ENCODE peak calls at places on chromosomes 13 and 19, in six cellular contexts. Q is pancreas; T is spleen; U is CD8-positive, alpha-beta memory T cell; S is fibroblast of lung; G is K562. V is an unnamed sample.
A peak's percentile ranks its signal among the peaks of the same experiment; 100 is the strongest.

GRCh38 chr13:111480976-111481375 is 160.5 kb downstream of the TEX29 start:
- DNase-seq in Q (peak; percentile 8), T (no peak), U (no peak), S (no peak), G (no peak), V (peak; percentile 43)

GRCh38 chr13:22839554-22840286 is 341.1 kb upstream of the SGCG start:
- DNase-seq in Q (no peak), T (no peak), U (no peak), S (no peak), G (peak; percentile 9), V (no peak)

GRCh38 chr13:33279414-33279813 is 6.1 kb downstream of the STARD13 start:
- DNase-seq in Q (no peak), T (no peak), U (no peak), S (no peak), G (no peak), V (no peak)

GRCh38 chr13:78102121-78102677 is 183.6 kb upstream of the EDNRB start:
- DNase-seq in Q (peak; percentile 11), T (no peak), U (no peak), S (peak; percentile 93), G (no peak), V (no peak)

GRCh38 chr13:42680748-42681147 is 100.6 kb upstream of the FAM216B start:
- DNase-seq in Q (no peak), T (no peak), U (no peak), S (no peak), G (no peak), V (no peak)

GRCh38 chr19:30219682-30220081 is 152.5 kb upstream of the ZNF536 start:
- DNase-seq in Q (no peak), T (no peak), U (no peak), S (no peak), G (no peak), V (no peak)

GRCh38 chr19:45615795-45616708 is 14.0 kb upstream of the GPR4 start:
- DNase-seq in Q (peak; percentile 96), T (peak; percentile 85), U (peak; percentile 69), S (peak; percentile 80), G (peak; percentile 98), V (peak; percentile 83)

GRCh38 chr13:62482351-62482750 is 1066.7 kb upstream of the PCDH20 start:
- DNase-seq in Q (no peak), T (no peak), U (no peak), S (no peak), G (no peak), V (no peak)

GRCh38 chr13:112562254-112562653 is 25.7 kb downstream of the TUBGCP3 start:
- DNase-seq in Q (no peak), T (no peak), U (no peak), S (no peak), G (no peak), V (no peak)

GRCh38 chr13:75331792-75332349 is 150.1 kb downstream of the TBC1D4 start:
- DNase-seq in Q (no peak), T (no peak), U (no peak), S (no peak), G (no peak), V (no peak)

GRCh38 chr19:3821857-3822364 is 35.7 kb upstream of the MATK start:
- DNase-seq in Q (peak; percentile 65), T (peak; percentile 96), U (peak; percentile 84), S (peak; percentile 17), G (peak; percentile 91), V (peak; percentile 90)

GRCh38 chr13:33116321-33117010 is 100.2 kb downstream of the KL start:
- DNase-seq in Q (no peak), T (no peak), U (no peak), S (no peak), G (no peak), V (no peak)

GRCh38 chr13:45082964-45083363 is 37.3 kb upstream of the GTF2F2 start:
- DNase-seq in Q (no peak), T (no peak), U (no peak), S (peak; percentile 66), G (no peak), V (no peak)

GRCh38 chr13:104011505-104012270 is 945.5 kb upstream of the SLC10A2 start:
- DNase-seq in Q (peak; percentile 21), T (no peak), U (no peak), S (no peak), G (no peak), V (no peak)

GRCh38 chr19:16457195-16457953 is 14.4 kb downstream of the EPS15L1 start:
- DNase-seq in Q (no peak), T (no peak), U (no peak), S (peak; percentile 56), G (peak; percentile 57), V (no peak)

GRCh38 chr13:43307921-43308433 is 284.6 kb downstream of the DNAJC15 start:
- DNase-seq in Q (peak; percentile 70), T (no peak), U (no peak), S (peak; percentile 86), G (no peak), V (peak; percentile 87)

GRCh38 chr13:46555722-46556121 is 2.8 kb downstream of the LRCH1 start:
- DNase-seq in Q (no peak), T (no peak), U (no peak), S (no peak), G (no peak), V (no peak)

GRCh38 chr19:8616861-8617260 is 6.3 kb upstream of the ADAMTS10 start:
- DNase-seq in Q (no peak), T (no peak), U (no peak), S (no peak), G (no peak), V (no peak)

GRCh38 chr19:16660763-16661479 is at the start of gene TMEM38A:
- DNase-seq in Q (peak; percentile 55), T (peak; percentile 92), U (peak; percentile 29), S (no peak), G (peak; percentile 92), V (peak; percentile 78)

GRCh38 chr19:31109626-31110025 is 239.6 kb downstream of the TSHZ3 start:
- DNase-seq in Q (no peak), T (no peak), U (no peak), S (no peak), G (no peak), V (no peak)

GRCh38 chr19:47699360-47699917 is 13.8 kb upstream of the EHD2 start:
- DNase-seq in Q (peak; percentile 60), T (peak; percentile 85), U (no peak), S (no peak), G (peak; percentile 86), V (no peak)

GRCh38 chr13:98484289-98485219 is 92.4 kb downstream of the STK24 start:
- DNase-seq in Q (peak; percentile 93), T (peak; percentile 84), U (peak; percentile 63), S (peak; percentile 95), G (peak; percentile 46), V (peak; percentile 87)

GRCh38 chr19:13017306-13018036 is 22.2 kb downstream of the NFIX start:
- DNase-seq in Q (no peak), T (no peak), U (no peak), S (peak; percentile 16), G (peak; percentile 13), V (no peak)

GRCh38 chr19:18278521-18279265 is 2.7 kb downstream of the JUND start:
- DNase-seq in Q (peak; percentile 51), T (peak; percentile 81), U (peak; percentile 62), S (no peak), G (no peak), V (no peak)

DNA sequence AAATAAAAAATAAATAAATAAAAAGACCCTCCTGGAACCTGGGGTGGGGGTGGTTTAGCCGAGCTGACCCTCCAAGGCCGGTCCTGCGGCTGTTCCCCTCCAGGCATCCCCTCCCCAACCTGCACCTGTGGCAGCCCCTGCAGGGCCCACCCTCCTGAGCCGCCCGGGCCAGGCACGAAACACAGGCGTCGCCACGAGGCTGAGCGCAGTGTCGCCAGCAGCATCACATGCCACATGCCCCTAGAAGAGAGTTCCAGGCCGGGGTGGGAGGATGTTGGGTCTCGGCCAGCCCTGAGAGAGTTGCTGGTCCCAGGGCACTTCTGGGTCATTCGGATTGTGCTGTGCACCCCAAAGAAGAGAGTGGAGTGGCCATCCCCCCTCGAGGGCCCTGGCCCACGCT is 82.0 kb downstream of the KDM4B start:
- DNase-seq in Q (no peak), T (no peak), U (no peak), S (no peak), G (no peak), V (no peak)
- H3K4me1 ChIP-seq in Q (peaks cover 23% of the 10 kb centered on the region), T (peaks cover 21% of the 10 kb centered on the region), U (no peaks in the 10 kb centered on the region), S (peaks cover 7% of the 10 kb centered on the region), G (no peaks in the 10 kb centered on the region), V (peaks cover 19% of the 10 kb centered on the region)

GRCh38 chr19:41862445-41862986 is 2.5 kb downstream of the RPS19 start:
- DNase-seq in Q (no peak), T (peak; percentile 50), U (no peak), S (no peak), G (no peak), V (no peak)
- H3K36me3 ChIP-seq in Q (peaks cover 30% of the 10 kb centered on the region), T (peaks cover 68% of the 10 kb centered on the region), U (peaks cover 49% of the 10 kb centered on the region), S (peaks cover 34% of the 10 kb centered on the region), G (peaks cover 67% of the 10 kb centered on the region), V (peaks cover 64% of the 10 kb centered on the region)

DNA sequence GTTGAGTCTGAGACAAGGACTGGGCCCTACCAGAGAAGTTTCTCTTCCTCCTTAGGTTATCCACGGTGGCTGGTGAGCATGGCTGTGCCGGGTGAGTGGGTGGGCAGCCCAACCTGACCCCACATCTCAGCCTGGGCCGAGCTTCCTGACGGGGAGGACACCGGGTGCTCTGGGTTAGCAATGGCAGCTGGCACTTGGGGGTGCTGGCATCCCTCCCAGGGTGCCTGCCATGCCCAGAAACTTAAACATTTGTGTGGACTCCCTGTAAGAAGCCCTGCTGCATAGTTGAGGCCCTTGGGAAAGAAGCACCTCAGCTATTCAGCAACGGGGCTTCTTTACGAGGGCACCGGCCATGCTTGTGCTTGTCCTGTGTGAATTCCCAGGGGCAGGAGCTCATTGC is 33.9 kb upstream of the MEDAG start:
- DNase-seq in Q (no peak), T (no peak), U (no peak), S (no peak), G (no peak), V (no peak)
- H3K4me1 ChIP-seq in Q (no peaks in the 10 kb centered on the region), T (no peaks in the 10 kb centered on the region), U (no peaks in the 10 kb centered on the region), S (peaks cover 47% of the 10 kb centered on the region), G (no peaks in the 10 kb centered on the region), V (no peaks in the 10 kb centered on the region)

GRCh38 chr19:11457115-11457514 is 21.7 kb downstream of the PRKCSH start:
- DNase-seq in Q (no peak), T (no peak), U (no peak), S (no peak), G (peak; percentile 69), V (no peak)

GRCh38 chr19:11461453-11461852 is 19.4 kb downstream of the ELAVL3 start:
- DNase-seq in Q (no peak), T (no peak), U (no peak), S (no peak), G (no peak), V (no peak)

GRCh38 chr19:11458236-11458900 is 22.5 kb downstream of the ELAVL3 start:
- DNase-seq in Q (no peak), T (no peak), U (no peak), S (no peak), G (no peak), V (no peak)

GRCh38 chr19:11457831-11458230 is 22.4 kb downstream of the PRKCSH start:
- DNase-seq in Q (no peak), T (no peak), U (no peak), S (no peak), G (no peak), V (no peak)

GRCh38 chr19:11460207-11460606 is 20.6 kb downstream of the ELAVL3 start:
- DNase-seq in Q (no peak), T (no peak), U (no peak), S (no peak), G (peak; percentile 63), V (no peak)
- H3K36me3 ChIP-seq in Q (no peaks in the 10 kb centered on the region), T (no peaks in the 10 kb centered on the region), U (no peaks in the 10 kb centered on the region), S (no peaks in the 10 kb centered on the region), G (no peaks in the 10 kb centered on the region), V (no peaks in the 10 kb centered on the region)

V was measured in upper lobe of right lung.